ENCODE peak calls at places on chromosomes 1 and 21, in five cellular contexts. G is foreskin fibroblast, C is kidney, H is OCI-LY7, S is left ventricle myocardium inferior. L is an unnamed sample.

GRCh38 chr1:219660666-219661463 is 48.0 kb upstream of the ZC3H11B start:
- DNase-seq in C (peak; percentile 90), S (peak; percentile 91), G (peak; percentile 74), H (no peak), L (peak; percentile 74)

GRCh38 chr1:44571712-44572571 is 102.3 kb downstream of the TMEM53 start:
- DNase-seq in C (no peak), G (no peak), S (no peak), H (peak; percentile 47), L (no peak)

GRCh38 chr1:232201024-232201423 is 428.9 kb downstream of the SIPA1L2 start:
- DNase-seq in H (no peak), S (no peak), C (no peak), G (no peak), L (no peak)

GRCh38 chr1:212797681-212798080 is 6.0 kb downstream of the TATDN3 start:
- DNase-seq in H (no peak), S (no peak), C (no peak), G (peak; percentile 11), L (no peak)

GRCh38 chr1:29416267-29416666 is 179.9 kb downstream of the PTPRU start:
- DNase-seq in H (no peak), G (no peak), C (no peak), S (no peak), L (no peak)

GRCh38 chr1:212203611-212204010 is 81.6 kb upstream of the PPP2R5A start:
- DNase-seq in C (no peak), H (no peak), S (no peak), G (no peak), L (no peak)

GRCh38 chr1:27831568-27832410 is 1.2 kb downstream of the PPP1R8 start:
- DNase-seq in H (no peak), G (no peak), S (no peak), C (no peak), L (no peak)

GRCh38 chr1:36446780-36447179 is 3.5 kb downstream of the OSCP1 start:
- DNase-seq in C (no peak), H (no peak), S (no peak), G (no peak), L (no peak)

GRCh38 chr1:92752719-92753118 is 32.2 kb downstream of the EVI5 start:
- DNase-seq in C (no peak), G (peak; percentile 43), S (no peak), H (no peak), L (no peak)

GRCh38 chr1:2322065-2322571 is 69.2 kb downstream of the MORN1 start:
- DNase-seq in S (peak; percentile 75), H (no peak), G (peak; percentile 69), C (peak; percentile 96), L (peak; percentile 56)

GRCh38 chr1:173560300-173560699 is 42.6 kb downstream of the SLC9C2 start:
- DNase-seq in S (no peak), C (no peak), G (no peak), H (no peak), L (no peak)

GRCh38 chr1:236220473-236220872 is 61.3 kb downstream of the ERO1B start:
- DNase-seq in H (no peak), C (no peak), S (no peak), G (no peak), L (no peak)

GRCh38 chr21:17613242-17613676 is 558 bp upstream of the BTG3 start:
- DNase-seq in C (peak; percentile 77), S (no peak), G (no peak), H (peak; percentile 29), L (no peak)

GRCh38 chr1:20883766-20884165 is 96.7 kb upstream of the HP1BP3 start:
- DNase-seq in C (no peak), H (no peak), S (no peak), G (no peak), L (no peak)

GRCh38 chr1:50417487-50417886 is 5.8 kb downstream of the DMRTA2 start:
- DNase-seq in G (no peak), S (no peak), C (no peak), H (no peak), L (no peak)

GRCh38 chr1:50416150-50416527 is 7.1 kb downstream of the DMRTA2 start:
- DNase-seq in S (no peak), G (no peak), C (no peak), H (no peak), L (no peak)

GRCh38 chr1:50416553-50417453 is 6.4 kb downstream of the DMRTA2 start:
- DNase-seq in C (no peak), H (no peak), G (no peak), S (no peak), L (no peak)

GRCh38 chr1:50414853-50415234 is 8.4 kb downstream of the DMRTA2 start:
- DNase-seq in H (no peak), G (no peak), S (no peak), C (no peak), L (no peak)

GRCh38 chr1:50415235-50416149 is 7.8 kb downstream of the DMRTA2 start:
- DNase-seq in S (no peak), C (no peak), G (no peak), H (no peak), L (no peak)
- TF ChIP-seq CTCF in S (no peak), C (no peak), G (no peak), H (no peak), L (no peak)

DNA sequence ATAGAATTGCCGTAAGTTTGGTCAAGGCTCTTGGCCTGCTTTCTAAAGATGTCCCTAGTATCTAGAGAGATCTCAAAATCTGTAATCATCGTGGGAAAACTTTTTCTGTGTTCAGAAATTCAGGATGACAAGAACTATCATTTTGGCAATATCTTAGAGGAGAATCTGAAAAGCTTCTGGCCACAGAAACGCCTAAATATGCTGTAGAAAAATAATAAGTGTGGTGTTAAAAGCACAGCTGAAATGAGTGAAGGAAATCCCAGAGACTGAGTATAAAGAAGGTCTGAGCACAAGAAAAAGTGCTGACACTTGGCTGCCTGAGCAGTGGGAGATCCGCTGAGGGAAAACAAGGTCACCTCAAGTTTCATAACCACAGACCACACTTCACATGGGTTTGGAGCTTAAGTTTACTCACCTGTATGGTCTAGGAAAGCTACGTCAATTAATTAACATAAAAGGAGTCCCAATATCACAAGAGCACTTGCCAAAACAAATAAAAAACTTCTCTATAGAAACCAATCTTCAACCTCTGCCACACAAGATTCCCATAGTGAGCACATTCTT is 235.2 kb upstream of the IRF2BP2 start:
- DNase-seq in C (no peak), G (no peak), S (no peak), H (no peak), L (no peak)
- H3K4me3 ChIP-seq in C (no peak overlapping the region), G (no peak overlapping the region), S (no peak overlapping the region), H (no peak overlapping the region), L (no peak overlapping the region)

DNA sequence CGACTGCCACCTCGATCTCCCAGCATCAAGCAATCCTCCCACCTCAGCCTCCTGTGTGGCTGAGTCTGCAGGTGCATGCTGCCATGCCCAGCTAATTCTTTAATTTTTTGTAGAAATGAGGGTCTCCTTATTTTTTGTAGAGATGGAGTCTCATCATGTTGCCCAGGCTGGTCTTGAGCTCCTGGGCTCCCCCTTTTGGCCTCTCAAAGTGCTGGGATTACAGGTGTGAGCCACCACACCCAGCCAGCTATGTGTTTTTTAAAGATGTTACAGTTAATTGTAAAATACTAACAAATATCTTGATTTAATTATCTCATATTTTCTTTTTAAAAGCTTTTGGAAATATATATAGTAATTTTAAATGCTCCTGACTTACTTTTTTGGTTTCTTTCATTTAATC is 181.3 kb upstream of the DMRTA2 start:
- DNase-seq in S (no peak), H (no peak), G (no peak), C (no peak), L (no peak)
- TF ChIP-seq CTCF in S (no peak), H (no peak), G (peak; percentile 18), C (no peak), L (no peak)

GRCh38 chr1:70358921-70359564 is 4.5 kb upstream of the ANKRD13C start:
- DNase-seq in G (no peak), C (no peak), S (no peak), H (no peak), L (no peak)

GRCh38 chr1:70353641-70354331 is 736 bp downstream of the ANKRD13C start:
- DNase-seq in C (peak; percentile 83), S (no peak), G (peak; percentile 55), H (no peak), L (peak; percentile 46)

GRCh38 chr1:70353038-70353437 is 1.5 kb downstream of the ANKRD13C start:
- DNase-seq in G (no peak), H (no peak), S (no peak), C (no peak), L (no peak)

GRCh38 chr1:70354332-70355110 is at the start of gene ANKRD13C:
- DNase-seq in S (peak; percentile 93), H (peak; percentile 96), G (peak; percentile 94), C (peak; percentile 97), L (peak; percentile 90)

DNA sequence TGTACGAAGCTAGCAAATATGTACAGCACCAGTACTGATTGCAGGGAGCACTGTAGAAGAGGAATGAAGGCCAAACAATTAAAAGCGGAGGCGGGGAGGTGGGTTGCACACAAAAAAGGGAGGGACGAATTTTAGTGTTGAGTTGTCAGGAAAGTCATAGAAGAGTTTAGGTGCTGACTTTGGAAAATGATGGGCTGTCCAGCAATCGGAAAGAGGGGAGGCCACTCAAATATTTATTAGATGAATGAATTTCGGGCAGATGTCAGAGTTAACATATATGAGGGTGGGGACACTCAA is 537 bp upstream of the ANKRD13C start:
- DNase-seq in S (no peak), H (no peak), G (no peak), C (no peak), L (no peak)
- H3K4me3 ChIP-seq in S (peak overlapping the region; percentile 89), H (peak overlapping the region; percentile 74), G (peak overlapping the region; percentile 72), C (peak overlapping the region; percentile 100), L (peak overlapping the region; percentile 98)